ENCODE peak calls at places on chromosomes 3 and 15, in seven cellular contexts. H, B, K, N, L, M and C are unnamed samples.
A peak's percentile ranks its signal among the peaks of the same experiment; 100 is the strongest.

GRCh38 chr3:66418432-66419052 is 82.3 kb downstream of the LRIG1 start:
- DNase-seq in H (peak; percentile 69), B (no peak), K (no peak), N (peak; percentile 51), L (peak; percentile 91), M (no peak), C (no peak)

GRCh38 chr15:44340410-44340809 is 51.9 kb downstream of the GOLM2 start:
- DNase-seq in H (no peak), B (peak; percentile 20), K (peak; percentile 46), N (no peak), L (no peak), M (no peak), C (peak; percentile 53)

GRCh38 chr15:100885116-100885515 is 5.5 kb downstream of the ALDH1A3 start:
- DNase-seq in H (no peak), B (no peak), K (no peak), N (no peak), L (no peak), M (no peak), C (no peak)

GRCh38 chr3:115071611-115072010 is 75.5 kb downstream of the ZBTB20 start:
- DNase-seq in H (no peak), B (no peak), K (peak; percentile 55), N (no peak), L (no peak), M (no peak), C (peak; percentile 77)

GRCh38 chr3:48426401-48426909 is 3.4 kb downstream of the PLXNB1 start:
- DNase-seq in H (no peak), B (no peak), K (no peak), N (peak; percentile 69), L (no peak), M (no peak), C (peak; percentile 39)

GRCh38 chr3:160564205-160564922 is 1.0 kb downstream of the KPNA4 start:
- DNase-seq in H (no peak), B (peak; percentile 48), K (no peak), N (no peak), L (peak; percentile 14), M (peak; percentile 64), C (peak; percentile 14)

GRCh38 chr3:42711491-42712343 is 9.1 kb upstream of the HHATL start:
- DNase-seq in H (no peak), B (no peak), K (no peak), N (peak; percentile 5), L (no peak), M (peak; percentile 65), C (no peak)

GRCh38 chr15:51938286-51938685 is 33.3 kb downstream of the LEO1 start:
- DNase-seq in H (no peak), B (no peak), K (no peak), N (no peak), L (no peak), M (no peak), C (no peak)

GRCh38 chr3:42936157-42936981 is 30.4 kb downstream of the ZNF662 start:
- DNase-seq in H (no peak), B (peak; percentile 57), K (no peak), N (peak; percentile 32), L (no peak), M (no peak), C (peak; percentile 9)

GRCh38 chr15:58307313-58307961 is 124.4 kb upstream of the LIPC start:
- DNase-seq in H (no peak), B (no peak), K (peak; percentile 56), N (no peak), L (no peak), M (no peak), C (peak; percentile 82)

GRCh38 chr3:154862265-154862664 is 217.9 kb upstream of the MME start:
- DNase-seq in H (no peak), B (no peak), K (peak; percentile 21), N (no peak), L (no peak), M (no peak), C (peak; percentile 30)

GRCh38 chr3:191176038-191176437 is 23.0 kb upstream of the OSTN start:
- DNase-seq in H (no peak), B (no peak), K (no peak), N (no peak), L (no peak), M (no peak), C (no peak)

GRCh38 chr3:189961525-189962161 is 159.1 kb downstream of the P3H2 start:
- DNase-seq in H (peak; percentile 37), B (peak; percentile 91), K (peak; percentile 40), N (peak; percentile 63), L (peak; percentile 71), M (peak; percentile 94), C (peak; percentile 64)

GRCh38 chr15:67762610-67763368 is 62.5 kb upstream of the SKOR1 start:
- DNase-seq in H (no peak), B (no peak), K (peak; percentile 31), N (no peak), L (no peak), M (no peak), C (peak; percentile 69)

GRCh38 chr3:4979401-4980228 is at the start of gene BHLHE40:
- DNase-seq in H (no peak), B (no peak), K (no peak), N (peak; percentile 46), L (no peak), M (no peak), C (no peak)

GRCh38 chr3:5917932-5918331 is 730.4 kb downstream of the EDEM1 start:
- DNase-seq in H (no peak), B (no peak), K (no peak), N (no peak), L (no peak), M (no peak), C (no peak)

GRCh38 chr15:74173545-74174215 is at the start of gene ISLR:
- DNase-seq in H (no peak), B (no peak), K (peak; percentile 51), N (peak; percentile 46), L (no peak), M (peak; percentile 56), C (no peak)

GRCh38 chr3:69417541-69418078 is 31.7 kb upstream of the FRMD4B start:
- DNase-seq in H (no peak), B (no peak), K (no peak), N (no peak), L (no peak), M (no peak), C (no peak)

GRCh38 chr15:50506121-50506520 is 40.3 kb downstream of the USP50 start:
- DNase-seq in H (no peak), B (no peak), K (no peak), N (no peak), L (no peak), M (peak; percentile 82), C (no peak)

GRCh38 chr3:107598926-107599754 is 76.4 kb downstream of the BBX start:
- DNase-seq in H (no peak), B (peak; percentile 35), K (no peak), N (peak; percentile 44), L (peak; percentile 66), M (peak; percentile 79), C (peak; percentile 29)

GRCh38 chr15:68639926-68640600 is 61.3 kb downstream of the CORO2B start:
- DNase-seq in H (no peak), B (no peak), K (no peak), N (no peak), L (no peak), M (peak; percentile 43), C (no peak)

GRCh38 chr3:103906808-103907207 is 1459.9 kb upstream of the ALCAM start:
- DNase-seq in H (no peak), B (no peak), K (no peak), N (no peak), L (no peak), M (no peak), C (no peak)

DNA sequence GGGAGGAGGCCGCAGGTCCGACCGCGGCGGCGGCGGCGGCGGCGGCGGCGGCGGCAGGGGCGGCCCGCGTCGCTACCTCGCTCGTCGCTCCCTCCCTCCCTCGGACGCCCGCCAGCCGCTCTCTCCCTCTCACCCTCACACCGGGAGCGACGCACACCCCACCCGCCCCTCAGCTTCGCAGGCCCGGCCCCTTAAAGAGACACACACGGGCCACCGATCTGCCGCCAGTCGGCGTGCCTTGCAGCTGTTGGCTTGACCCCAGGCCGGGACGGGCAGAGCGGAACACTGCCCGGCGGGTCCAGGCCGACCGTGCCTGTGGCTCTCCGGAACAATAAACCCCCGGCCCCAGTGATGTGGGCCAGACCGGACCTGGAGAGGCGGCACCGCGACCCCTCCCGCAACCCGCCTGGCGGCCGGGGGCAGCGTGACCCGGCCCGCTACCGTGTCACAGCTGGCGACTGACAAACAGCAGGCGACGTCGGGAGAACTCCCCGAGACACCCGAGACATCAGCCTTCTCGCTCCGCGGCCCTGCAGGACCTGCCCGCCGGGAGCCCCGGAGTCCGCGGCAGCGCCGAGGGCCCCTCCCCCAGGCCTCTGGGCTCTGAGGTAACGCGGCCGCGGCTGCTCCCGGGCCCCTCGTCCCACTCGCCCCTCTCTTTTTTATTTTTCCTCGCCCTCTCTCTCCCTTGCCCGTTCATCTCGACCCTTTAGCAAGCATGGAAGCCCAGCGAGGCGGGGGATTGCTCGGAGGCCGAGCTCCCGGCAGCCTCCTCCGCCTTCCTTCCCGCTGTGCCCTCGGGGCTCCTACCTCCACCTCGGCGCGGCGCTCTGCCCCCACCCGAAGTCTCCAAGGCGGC is at the start of gene SETD2:
- DNase-seq in H (peak; percentile 86), B (peak; percentile 91), K (peak; percentile 68), N (peak; percentile 96), L (peak; percentile 95), M (peak; percentile 97), C (peak; percentile 98)
- TF ChIP-seq CTCF in H (peak; percentile 47), B (peak; percentile 11), K (peak; percentile 32), N (peak; percentile 53), L (peak; percentile 34), M (peak; percentile 60), C (peak; percentile 9)

GRCh38 chr15:71591057-71591456 is 219.3 kb upstream of the NR2E3 start:
- DNase-seq in H (no peak), B (no peak), K (no peak), N (no peak), L (no peak), M (no peak), C (no peak)
- TF ChIP-seq CTCF in H (no peak), B (no peak), K (no peak), N (peak; percentile 37), L (no peak), M (peak; percentile 65), C (no peak)

DNA sequence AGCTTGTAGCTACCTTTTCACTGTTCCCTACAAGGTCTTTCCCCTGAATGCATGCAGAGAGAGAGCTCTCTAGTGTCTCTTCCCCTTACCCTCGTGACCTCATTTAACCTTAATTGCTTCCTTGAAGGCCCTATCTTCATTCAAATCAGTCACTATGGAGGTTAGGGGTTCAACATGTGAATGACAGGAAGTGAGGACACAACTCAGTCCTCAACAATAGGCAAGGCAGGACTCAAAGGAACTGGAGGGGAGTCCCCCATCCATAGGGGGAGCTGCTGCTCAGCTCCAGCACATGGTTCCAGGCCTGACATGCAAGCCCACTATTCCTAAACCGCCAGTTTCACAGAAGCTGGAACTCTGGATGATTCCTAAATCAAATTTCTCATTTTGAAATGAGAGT is 33.8 kb upstream of the GYG1 start:
- DNase-seq in H (no peak), B (peak; percentile 43), K (no peak), N (no peak), L (no peak), M (peak; percentile 79), C (no peak)
- TF ChIP-seq CTCF in H (no peak), B (peak; percentile 46), K (peak; percentile 11), N (peak; percentile 59), L (no peak), M (peak; percentile 73), C (no peak)

DNA sequence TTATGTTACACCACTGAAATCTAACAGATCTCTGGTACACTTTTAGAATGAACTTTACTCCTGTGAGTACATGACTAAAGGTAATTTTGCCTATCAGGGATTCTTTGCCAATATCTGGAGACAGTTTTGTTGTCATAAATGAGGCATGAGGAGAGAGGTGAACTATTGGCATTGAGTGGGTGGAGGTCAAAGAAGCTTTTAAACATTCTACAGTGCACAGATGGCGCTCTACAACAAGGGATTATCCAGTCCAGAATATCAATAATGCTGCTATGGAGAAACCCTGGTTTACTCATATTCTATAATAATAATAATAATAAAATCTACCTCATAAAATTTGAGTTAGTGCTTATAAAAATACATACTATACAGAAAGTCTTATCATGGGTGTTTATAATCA is 702.3 kb downstream of the SI start:
- DNase-seq in H (no peak), B (peak; percentile 11), K (no peak), N (no peak), L (no peak), M (no peak), C (no peak)
- TF ChIP-seq CTCF in H (no peak), B (no peak), K (no peak), N (no peak), L (no peak), M (no peak), C (no peak)